ENCODE peak calls at places on chromosomes 16 and 17, in ten cellular contexts. Z, S, P, W, O, R, U, L, E and K are unnamed samples.

GRCh38 chr16:89430436-89431157 is 59.8 kb downstream of the ANKRD11 start:
- DNase-seq in R (no peak), P (no peak), S (no peak), W (no peak), U (no peak), O (no peak), L (no peak), Z (peak), E (no peak), K (no peak)

GRCh38 chr17:48630009-48630924 is 4.1 kb upstream of the HOXB9 start:
- DNase-seq in S (no peak), U (no peak), L (no peak), O (no peak), E (no peak), R (no peak), W (no peak), P (no peak), Z (no peak), K (peak)

GRCh38 chr16:2481676-2482075 is 6.7 kb downstream of the TBC1D24 start:
- DNase-seq in L (no peak), E (no peak), U (no peak), O (no peak), S (no peak), R (no peak), W (no peak), Z (no peak), P (no peak), K (no peak)

GRCh38 chr16:6682142-6682811 is 650.4 kb upstream of the RBFOX1 start:
- DNase-seq in U (no peak), R (no peak), S (no peak), E (peak), L (no peak), O (peak), W (peak), P (peak), Z (peak), K (no peak)

GRCh38 chr16:85363427-85363826 is 249.7 kb upstream of the GSE1 start:
- DNase-seq in Z (no peak), O (no peak), S (no peak), U (no peak), W (no peak), P (no peak), L (no peak), R (no peak), E (no peak), K (no peak)

GRCh38 chr16:76345093-76345735 is 68.0 kb downstream of the CNTNAP4 start:
- DNase-seq in S (no peak), Z (no peak), W (no peak), R (no peak), O (peak), L (no peak), U (no peak), E (no peak), P (no peak), K (peak)

GRCh38 chr16:1533443-1533951 is at the start of gene TMEM204:
- DNase-seq in Z (no peak), U (peak), S (no peak), P (peak), W (no peak), R (no peak), L (no peak), O (peak), E (no peak), K (peak)

GRCh38 chr17:7217113-7217987 is 2.3 kb downstream of the DLG4 start:
- DNase-seq in Z (peak), W (peak), U (no peak), O (peak), L (no peak), S (no peak), E (peak), R (no peak), P (peak), K (no peak)

GRCh38 chr17:78237403-78238012 is 6.1 kb downstream of the TMEM235 start:
- DNase-seq in W (no peak), U (no peak), Z (no peak), O (no peak), L (no peak), S (no peak), R (no peak), P (no peak), E (no peak), K (no peak)

GRCh38 chr17:57009737-57010445 is 32.0 kb downstream of the SCPEP1 start:
- DNase-seq in R (peak), L (peak), O (peak), Z (peak), S (no peak), W (peak), E (peak), P (peak), U (peak), K (no peak)

GRCh38 chr16:82843606-82844271 is 217.0 kb downstream of the CDH13 start:
- DNase-seq in Z (no peak), U (no peak), P (no peak), S (no peak), E (no peak), L (no peak), R (no peak), O (no peak), W (no peak), K (no peak)

GRCh38 chr16:58127634-58128033 is 1.5 kb downstream of the CFAP20 start:
- DNase-seq in Z (no peak), O (no peak), W (no peak), U (no peak), E (peak), R (no peak), P (no peak), S (no peak), L (no peak), K (no peak)

GRCh38 chr17:4017377-4017776 is 53.1 kb upstream of the ATP2A3 start:
- DNase-seq in P (no peak), W (no peak), S (no peak), U (no peak), Z (no peak), E (no peak), L (no peak), R (no peak), O (no peak), K (no peak)

GRCh38 chr16:75273054-75273925 is 21.9 kb upstream of the BCAR1 start:
- DNase-seq in P (no peak), Z (no peak), R (no peak), W (no peak), S (no peak), L (no peak), U (no peak), O (no peak), E (peak), K (no peak)

GRCh38 chr17:71405101-71405500 is 715.7 kb upstream of the SOX9 start:
- DNase-seq in U (no peak), L (no peak), Z (no peak), P (no peak), S (no peak), O (no peak), E (peak), R (no peak), W (no peak), K (no peak)

GRCh38 chr17:38578229-38578628 is 27.5 kb downstream of the SRCIN1 start:
- DNase-seq in S (no peak), O (no peak), Z (no peak), R (no peak), P (no peak), W (no peak), L (no peak), U (no peak), E (no peak), K (no peak)

GRCh38 chr16:4175849-4176248 is 59.6 kb upstream of the ADCY9 start:
- DNase-seq in O (no peak), L (no peak), E (no peak), W (no peak), S (no peak), P (no peak), U (no peak), R (no peak), Z (no peak), K (no peak)

GRCh38 chr16:85752511-85753420 is 1.9 kb upstream of the C16orf74 start:
- DNase-seq in W (no peak), E (peak), U (no peak), R (no peak), Z (no peak), L (peak), O (no peak), P (no peak), S (no peak), K (no peak)

GRCh38 chr16:12061336-12062055 is 85.0 kb downstream of the SNX29 start:
- DNase-seq in O (no peak), R (no peak), E (peak), Z (no peak), W (no peak), U (no peak), S (no peak), P (no peak), L (no peak), K (peak)

GRCh38 chr17:50877838-50878237 is 11.7 kb upstream of the TOB1 start:
- DNase-seq in P (no peak), L (no peak), E (no peak), W (no peak), Z (no peak), S (no peak), R (no peak), O (no peak), U (no peak), K (no peak)

GRCh38 chr16:212999-213398 is 16.2 kb downstream of the LUC7L start:
- DNase-seq in U (no peak), E (no peak), S (no peak), R (no peak), P (no peak), O (no peak), L (no peak), Z (no peak), W (no peak), K (no peak)